ENCODE peak calls at places on chromosomes 11 and 22, in four cellular contexts. W is GM19239, N is occipital lobe, V is kidney epithelial cell. M is an unnamed sample.

GRCh38 chr11:19951558-19952083 is 208.7 kb downstream of the DBX1 start:
- DNase-seq in W (peak), N (no peak), V (no peak), M (no peak)

GRCh38 chr11:73388241-73389133 is 12.3 kb downstream of the RELT start:
- DNase-seq in W (no peak), N (no peak), V (no peak), M (no peak)

GRCh38 chr11:128311742-128312719 is 275.3 kb downstream of the ETS1 start:
- DNase-seq in W (no peak), N (no peak), V (no peak), M (no peak)

GRCh38 chr11:84899740-84900139 is 727.4 kb downstream of the DLG2 start:
- DNase-seq in W (no peak), N (no peak), V (no peak), M (no peak)

GRCh38 chr22:48940988-48941902 is 886.4 kb downstream of the BRD1 start:
- DNase-seq in W (no peak), N (no peak), V (no peak), M (no peak)

GRCh38 chr11:117039270-117039669 is 59.0 kb downstream of the SIK3 start:
- DNase-seq in W (no peak), N (no peak), V (no peak), M (no peak)

GRCh38 chr11:118051611-118052461 is 25.0 kb upstream of the TMPRSS4 start:
- DNase-seq in W (no peak), N (no peak), V (no peak), M (no peak)

GRCh38 chr22:17773606-17774205 is 563 bp downstream of the BID start:
- DNase-seq in W (peak), N (no peak), V (no peak), M (peak)

GRCh38 chr22:44582016-44582415 is 84.0 kb upstream of the RTL6 start:
- DNase-seq in W (no peak), N (no peak), V (no peak), M (peak)

GRCh38 chr11:13668957-13669521 is 571 bp downstream of the FAR1 start:
- DNase-seq in W (no peak), N (peak), V (no peak), M (peak)

GRCh38 chr22:16601437-16602223 is 9.0 kb upstream of the CCT8L2 start:
- DNase-seq in W (no peak), N (no peak), V (no peak), M (peak)

GRCh38 chr11:118003021-118003423 is 16.8 kb downstream of the IL10RA start:
- DNase-seq in W (no peak), N (no peak), V (no peak), M (no peak)

GRCh38 chr11:129259950-129260349 is 67.8 kb upstream of the ARHGAP32 start:
- DNase-seq in W (no peak), N (peak), V (no peak), M (no peak)

GRCh38 chr11:35364101-35364780 is 55.1 kb downstream of the SLC1A2 start:
- DNase-seq in W (no peak), N (peak), V (peak), M (no peak)

GRCh38 chr22:38026130-38027111 is 30.8 kb upstream of the PICK1 start:
- DNase-seq in W (no peak), N (no peak), V (no peak), M (peak)

GRCh38 chr11:118224512-118225180 is at the start of gene JAML:
- DNase-seq in W (no peak), N (no peak), V (no peak), M (no peak)

GRCh38 chr11:59040607-59041006 is 45.5 kb upstream of the GLYATL1B start:
- DNase-seq in W (no peak), N (no peak), V (no peak), M (no peak)

GRCh38 chr11:98630736-98631135 is 390.0 kb upstream of the CNTN5 start:
- DNase-seq in W (no peak), N (no peak), V (no peak), M (no peak)

GRCh38 chr11:104668797-104669463 is 229.3 kb downstream of the CASP12 start:
- DNase-seq in W (no peak), N (no peak), V (peak), M (no peak)

GRCh38 chr22:23531283-23531921 is 48.7 kb downstream of the IGLL1 start:
- DNase-seq in W (no peak), N (no peak), V (no peak), M (no peak)

GRCh38 chr11:22703561-22703960 is 37.1 kb downstream of the GAS2 start:
- DNase-seq in W (no peak), N (no peak), V (peak), M (no peak)

GRCh38 chr22:36144886-36145541 is 15.5 kb downstream of the APOL3 start:
- DNase-seq in W (no peak), N (peak), V (peak), M (peak)

GRCh38 chr11:126488591-126489370 is 133.3 kb downstream of the ST3GAL4 start:
- DNase-seq in W (no peak), N (no peak), V (no peak), M (no peak)

GRCh38 chr11:123561046-123561781 is 93.2 kb downstream of the SCN3B start:
- DNase-seq in W (no peak), N (peak), V (no peak), M (peak)

GRCh38 chr11:26905368-26905767 is 88.5 kb upstream of the FIBIN start:
- DNase-seq in W (no peak), N (no peak), V (no peak), M (no peak)

M was measured in posterior cingulate gyrus.